ENCODE peak calls at places on chromosome 12, in five cellular contexts. B, R, Q, H and F are unnamed samples. For H3K27me3, the result is how much of the 10 kb centered on the place peaks cover.

GRCh38 chr12:93229494-93230310 is 148.0 kb upstream of the NUDT4 start:
- DNase-seq in B (peak), R (no peak), Q (peak), H (no peak), F (no peak)

GRCh38 chr12:84698576-84699333 is 213.8 kb downstream of the SLC6A15 start:
- DNase-seq in B (no peak), R (no peak), Q (no peak), H (no peak), F (no peak)

GRCh38 chr12:4422985-4423384 is 22.6 kb downstream of the FGF6 start:
- DNase-seq in B (no peak), R (no peak), Q (no peak), H (no peak), F (no peak)

GRCh38 chr12:19404232-19404880 is 34.9 kb upstream of the AEBP2 start:
- DNase-seq in B (no peak), R (no peak), Q (no peak), H (no peak), F (peak)

GRCh38 chr12:49110191-49111155 is at the start of gene LMBR1L:
- DNase-seq in B (peak), R (peak), Q (peak), H (peak), F (peak)

GRCh38 chr12:102957339-102958050 is at the start of gene ASCL1:
- DNase-seq in B (peak), R (no peak), Q (peak), H (no peak), F (peak)

GRCh38 chr12:62995097-62995496 is 60.1 kb upstream of the PPM1H start:
- DNase-seq in B (no peak), R (no peak), Q (no peak), H (no peak), F (no peak)

GRCh38 chr12:24948452-24948815 is 467 bp downstream of the BCAT1 start:
- DNase-seq in B (peak), R (no peak), Q (peak), H (no peak), F (no peak)

GRCh38 chr12:51082561-51083139 is 746 bp downstream of the CSRNP2 start:
- DNase-seq in B (peak), R (no peak), Q (peak), H (peak), F (peak)

GRCh38 chr12:32302218-32302826 is 97.0 kb upstream of the FGD4 start:
- DNase-seq in B (peak), R (no peak), Q (no peak), H (no peak), F (no peak)
- H3K27me3 ChIP-seq in B (under half), R (under half), Q (under half), H (under half), F (under half)

GRCh38 chr12:14185441-14186192 is 179.9 kb upstream of the ATF7IP start:
- DNase-seq in B (peak), R (peak), Q (peak), H (no peak), F (peak)

GRCh38 chr12:14190694-14191093 is 174.8 kb upstream of the ATF7IP start:
- DNase-seq in B (peak), R (no peak), Q (no peak), H (no peak), F (no peak)

GRCh38 chr12:14187966-14188365 is 177.5 kb upstream of the ATF7IP start:
- DNase-seq in B (no peak), R (no peak), Q (no peak), H (no peak), F (no peak)

GRCh38 chr12:14188761-14189160 is 176.7 kb upstream of the ATF7IP start:
- DNase-seq in B (no peak), R (no peak), Q (no peak), H (no peak), F (no peak)

GRCh38 chr12:14186193-14186502 is 179.3 kb upstream of the ATF7IP start:
- DNase-seq in B (no peak), R (no peak), Q (no peak), H (no peak), F (no peak)
- H3K4me3 ChIP-seq in B (no peak), R (no peak), Q (no peak), H (no peak), F (no peak)

GRCh38 chr12:131753757-131754156 is 42.9 kb downstream of the SFSWAP start:
- DNase-seq in B (no peak), R (no peak), Q (no peak), H (no peak), F (no peak)
- TF ChIP-seq CTCF in B (no peak), R (no peak), Q (no peak), H (no peak), F (no peak)

DNA sequence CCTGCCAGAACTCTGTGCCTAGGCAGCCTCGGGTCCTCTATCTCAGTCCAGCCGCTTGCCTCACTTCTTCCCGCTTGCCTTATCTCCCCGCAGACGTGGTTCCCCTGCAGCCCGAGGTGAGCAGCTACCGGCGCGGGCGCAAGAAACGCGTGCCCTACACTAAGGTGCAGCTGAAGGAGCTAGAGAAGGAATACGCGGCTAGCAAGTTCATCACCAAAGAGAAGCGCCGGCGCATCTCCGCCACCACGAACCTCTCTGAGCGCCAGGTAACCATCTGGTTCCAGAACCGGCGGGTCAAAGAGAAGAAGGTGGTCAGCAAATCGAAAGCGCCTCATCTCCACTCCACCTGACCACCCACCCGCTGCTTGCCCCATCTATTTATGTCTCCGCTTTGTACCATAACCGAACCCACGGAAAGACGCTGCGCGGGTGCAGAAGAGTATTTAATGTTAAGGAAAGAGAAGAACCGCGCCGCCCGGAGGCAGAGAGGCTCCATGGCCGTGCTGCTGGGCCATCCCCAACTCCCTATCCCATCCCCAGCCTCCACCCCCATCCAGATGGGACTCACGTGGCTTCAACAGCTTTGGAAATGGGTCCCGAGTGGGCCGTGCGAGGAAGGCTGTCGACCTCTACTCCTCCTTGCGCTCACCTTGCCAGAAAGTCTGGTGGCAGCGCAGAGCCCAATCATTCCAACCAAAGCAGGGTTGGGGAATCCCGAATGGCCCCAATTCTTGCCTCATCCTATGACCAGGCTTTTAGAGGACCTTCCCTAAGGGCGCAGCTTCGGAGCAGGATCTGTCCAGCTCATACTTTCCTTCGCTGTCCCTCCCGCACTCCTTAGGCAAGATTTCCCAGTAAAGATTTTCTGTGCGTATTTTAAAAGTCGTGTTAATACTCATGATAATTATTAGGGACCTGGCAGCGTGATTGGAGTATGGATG is 6.5 kb downstream of the HOXC13 start:
- DNase-seq in B (no peak), R (no peak), Q (no peak), H (no peak), F (no peak)
- H3K27me3 ChIP-seq in B (under half), R (under half), Q (half or more), H (under half), F (under half)

DNA sequence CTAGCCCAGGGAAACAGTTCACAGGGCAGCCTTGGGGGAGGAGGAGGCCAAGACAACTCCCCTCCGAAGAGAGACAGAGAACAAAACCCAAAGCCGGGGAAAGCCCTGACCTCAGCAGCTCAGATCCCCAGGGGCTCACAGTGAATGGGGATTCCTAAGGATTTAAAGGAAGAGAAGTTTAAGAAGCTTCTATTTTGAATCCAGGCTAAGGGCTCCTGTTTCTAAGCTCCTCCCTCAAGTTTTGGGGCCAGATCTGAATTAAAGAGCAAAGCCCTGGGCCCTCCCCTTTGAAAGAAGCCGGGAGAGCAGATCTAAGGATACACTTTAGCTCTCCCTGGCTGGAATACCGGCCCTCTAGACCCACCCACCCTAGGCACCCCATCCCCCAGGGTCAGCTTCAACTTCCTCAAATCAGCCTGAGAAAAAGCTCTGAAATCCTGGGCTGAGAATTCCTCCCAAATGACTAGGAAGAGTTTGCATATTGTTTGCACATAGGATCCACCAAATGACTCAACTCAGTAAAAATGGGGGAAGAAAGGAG is 3.9 kb downstream of the KDM2B start:
- DNase-seq in B (peak), R (no peak), Q (peak), H (peak), F (no peak)
- H3K4me3 ChIP-seq in B (no peak), R (no peak), Q (peak), H (no peak), F (no peak)